ENCODE peak calls at places on chromosomes 3 and 15, in six cellular contexts. J is upper lobe of right lung; I is psoas muscle; O is CD4-positive, alpha-beta T cell; U is foreskin fibroblast; X is activated B cell treated with CpG ODN at 0.5 μM for 24 hours. H is an unnamed sample.
A peak's percentile ranks its signal among the peaks of the same experiment; 100 is the strongest.

GRCh38 chr15:23877502-23878412 is 190.7 kb upstream of the NDN start:
- DNase-seq in J (peak; percentile 76), I (peak; percentile 34), O (no peak), U (peak; percentile 1), X (no peak), H (peak; percentile 58)

GRCh38 chr3:55247666-55248065 is 239.4 kb downstream of the WNT5A start:
- DNase-seq in J (no peak), I (no peak), O (no peak), U (no peak), X (no peak), H (no peak)

GRCh38 chr15:45100884-45101622 is 12.9 kb downstream of the DUOX2 start:
- DNase-seq in J (no peak), I (no peak), O (no peak), U (peak; percentile 27), X (no peak), H (no peak)

GRCh38 chr15:40369474-40369869 is 11.5 kb downstream of the DISP2 start:
- DNase-seq in J (no peak), I (no peak), O (no peak), U (no peak), X (no peak), H (no peak)

GRCh38 chr3:45647148-45647619 is 42.0 kb upstream of the SACM1L start:
- DNase-seq in J (no peak), I (no peak), O (no peak), U (peak; percentile 89), X (no peak), H (no peak)

GRCh38 chr15:67267951-67268941 is 13.7 kb downstream of the IQCH start:
- DNase-seq in J (no peak), I (no peak), O (no peak), U (no peak), X (no peak), H (no peak)

GRCh38 chr3:197015790-197016705 is 13.6 kb downstream of the MELTF start:
- DNase-seq in J (peak; percentile 53), I (no peak), O (no peak), U (no peak), X (no peak), H (no peak)

GRCh38 chr3:167740961-167741587 is 5.6 kb downstream of the SERPINI1 start:
- DNase-seq in J (no peak), I (no peak), O (peak; percentile 21), U (peak; percentile 48), X (no peak), H (no peak)

GRCh38 chr3:53073553-53074365 is 27.9 kb upstream of the SFMBT1 start:
- DNase-seq in J (peak; percentile 44), I (no peak), O (no peak), U (no peak), X (no peak), H (no peak)

GRCh38 chr3:59235221-59236012 is 185.6 kb upstream of the CFAP20DC start:
- DNase-seq in J (no peak), I (no peak), O (no peak), U (no peak), X (no peak), H (no peak)

GRCh38 chr3:49602877-49603411 is 48.7 kb downstream of the BSN start:
- DNase-seq in J (no peak), I (no peak), O (peak; percentile 57), U (no peak), X (no peak), H (no peak)

GRCh38 chr3:113629941-113630340 is 66.5 kb downstream of the USF3 start:
- DNase-seq in J (no peak), I (no peak), O (no peak), U (no peak), X (no peak), H (no peak)

GRCh38 chr15:68277131-68277604 is 377 bp upstream of the FEM1B start:
- DNase-seq in J (no peak), I (no peak), O (no peak), U (peak; percentile 74), X (no peak), H (no peak)

GRCh38 chr3:117243657-117244056 is 534.1 kb downstream of the TUSC7 start:
- DNase-seq in J (no peak), I (no peak), O (no peak), U (no peak), X (no peak), H (no peak)

GRCh38 chr3:127589600-127590281 is 792 bp downstream of the TPRA1 start:
- DNase-seq in J (peak; percentile 82), I (no peak), O (no peak), U (peak; percentile 65), X (no peak), H (peak; percentile 29)

GRCh38 chr3:63141-63845 is 133.3 kb upstream of the CHL1 start:
- DNase-seq in J (no peak), I (no peak), O (no peak), U (no peak), X (no peak), H (no peak)

GRCh38 chr15:56734013-56734625 is 810 bp upstream of the ZNF280D start:
- DNase-seq in J (no peak), I (no peak), O (no peak), U (no peak), X (no peak), H (no peak)

GRCh38 chr3:147797095-147797494 is 387.9 kb downstream of the ZIC1 start:
- DNase-seq in J (no peak), I (no peak), O (no peak), U (no peak), X (no peak), H (no peak)

GRCh38 chr3:24377218-24377993 is 117.2 kb downstream of the THRB start:
- DNase-seq in J (no peak), I (peak; percentile 23), O (no peak), U (peak; percentile 45), X (no peak), H (no peak)

GRCh38 chr3:32843504-32844321 is 25.9 kb downstream of the TRIM71 start:
- DNase-seq in J (no peak), I (no peak), O (no peak), U (no peak), X (no peak), H (no peak)

GRCh38 chr3:170431054-170431453 is 12.4 kb downstream of the CLDN11 start:
- DNase-seq in J (no peak), I (no peak), O (no peak), U (no peak), X (no peak), H (no peak)
- TF ChIP-seq CTCF in J (no peak), I (no peak), O (no peak), U (peak; percentile 6), X (no peak), H (peak; percentile 27)

GRCh38 chr3:9948586-9948985 is 3.6 kb downstream of the PRRT3 start:
- DNase-seq in J (no peak), I (no peak), O (no peak), U (no peak), X (no peak), H (no peak)

GRCh38 chr3:9946112-9947024 is 5.8 kb downstream of the PRRT3 start:
- DNase-seq in J (peak; percentile 96), I (peak; percentile 90), O (peak; percentile 78), U (peak; percentile 98), X (peak; percentile 75), H (peak; percentile 71)

GRCh38 chr3:9945358-9945757 is 6.8 kb downstream of the PRRT3 start:
- DNase-seq in J (no peak), I (no peak), O (no peak), U (no peak), X (no peak), H (no peak)

GRCh38 chr3:9949115-9949514 is 3.1 kb downstream of the PRRT3 start:
- DNase-seq in J (no peak), I (no peak), O (no peak), U (no peak), X (no peak), H (no peak)

GRCh38 chr3:9947025-9947995 is 4.9 kb downstream of the PRRT3 start:
- DNase-seq in J (peak; percentile 90), I (peak; percentile 80), O (no peak), U (peak; percentile 94), X (no peak), H (peak; percentile 56)
- TF ChIP-seq CTCF in J (peak; percentile 56), I (peak; percentile 63), O (no peak), U (peak; percentile 50), X (no peak), H (peak; percentile 58)

DNA sequence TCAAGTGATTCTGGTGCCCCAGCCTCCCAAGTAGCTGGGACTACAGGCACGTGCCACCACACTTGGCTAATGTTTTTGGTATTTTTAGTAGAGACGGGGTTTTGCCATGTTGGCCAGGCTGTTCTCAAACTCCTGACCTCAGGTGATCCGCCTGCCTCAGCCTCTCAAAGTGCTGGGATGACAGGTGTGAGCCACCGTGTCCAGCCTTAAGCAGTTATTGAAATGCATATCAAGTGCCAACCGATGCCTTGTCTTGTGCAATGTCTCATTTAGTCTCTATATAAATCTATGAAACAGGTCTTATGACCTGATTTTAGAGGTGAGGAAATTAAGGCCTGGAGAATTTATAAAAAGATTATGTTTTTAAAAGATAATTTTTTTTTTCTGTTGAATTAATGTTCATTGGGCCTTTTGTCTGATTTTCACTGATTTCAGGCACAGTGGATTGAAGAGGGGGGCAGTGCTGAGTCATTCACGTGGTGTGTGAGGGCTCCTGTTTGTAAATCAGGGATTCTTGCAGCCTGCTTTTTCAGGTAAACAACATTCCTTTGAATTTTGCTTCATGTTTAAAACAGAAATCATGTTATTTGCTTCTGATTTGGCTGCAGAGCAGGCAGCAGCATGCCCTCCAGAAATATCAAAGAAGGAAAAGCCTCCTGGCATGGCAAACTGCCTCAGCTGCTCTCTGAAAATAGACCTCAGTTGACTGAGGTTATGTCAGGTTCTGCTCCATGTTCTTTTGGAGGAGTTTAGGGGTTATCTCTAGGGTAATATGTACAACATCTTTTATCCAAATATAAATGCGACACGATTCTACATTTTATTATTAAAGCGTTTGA is 407.0 kb upstream of the RGMA start:
- DNase-seq in J (no peak), I (no peak), O (no peak), U (no peak), X (no peak), H (no peak)
- TF ChIP-seq CTCF in J (no peak), I (no peak), O (no peak), U (no peak), X (no peak), H (no peak)

DNA sequence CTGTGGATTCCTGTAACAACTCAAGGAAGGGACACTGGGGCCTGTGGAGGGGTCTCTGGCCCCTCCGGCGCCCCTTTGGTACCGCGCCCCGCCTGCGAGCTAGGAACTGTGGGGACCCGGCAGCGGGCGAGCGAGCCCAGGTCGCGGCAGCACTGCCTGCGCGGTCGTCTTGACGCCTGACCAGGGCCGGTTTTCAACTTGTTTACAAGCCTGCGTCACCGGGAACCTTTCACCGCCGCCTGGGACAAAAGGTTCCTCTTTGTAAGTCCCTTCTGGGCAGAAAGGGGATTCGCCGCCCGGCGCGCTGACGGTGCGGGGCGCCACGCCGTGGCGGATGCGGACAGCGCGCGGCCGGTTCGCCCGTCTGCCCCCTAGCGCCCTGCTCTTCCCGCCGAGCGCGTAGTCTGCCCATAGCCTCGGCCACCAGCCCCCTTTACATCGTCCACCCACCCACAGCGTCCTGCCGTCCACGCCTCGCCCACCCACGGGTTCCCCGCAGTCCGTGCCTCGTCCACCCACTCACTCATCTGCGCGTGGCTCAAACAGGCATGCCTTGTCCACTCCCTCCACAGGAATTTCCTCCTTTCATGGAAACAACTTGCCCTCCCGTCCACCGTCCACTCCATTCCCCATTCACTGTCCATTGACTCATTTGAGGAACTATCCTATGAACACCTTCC is 5.5 kb upstream of the CFAP100 start:
- DNase-seq in J (peak; percentile 96), I (peak; percentile 91), O (peak; percentile 15), U (peak; percentile 93), X (peak; percentile 50), H (peak; percentile 75)
- TF ChIP-seq CTCF in J (peak; percentile 91), I (peak; percentile 96), O (peak; percentile 49), U (peak; percentile 98), X (no peak), H (peak; percentile 95)

GRCh38 chr3:68017069-68017468 is 362.7 kb upstream of the SUCLG2 start:
- DNase-seq in J (no peak), I (no peak), O (no peak), U (no peak), X (no peak), H (no peak)
- TF ChIP-seq CTCF in J (no peak), I (no peak), O (no peak), U (no peak), X (no peak), H (no peak)